ENCODE peak calls at places on chromosomes 7 and 10, in four cellular contexts. H, J, F and W are unnamed samples.

GRCh38 chr10:77553966-77554365 is 83.6 kb downstream of the KCNMA1 start:
- DNase-seq in H (no peak), J (no peak), F (no peak), W (no peak)

GRCh38 chr7:75056476-75056875 is 17.1 kb downstream of the RCC1L start:
- DNase-seq in H (peak; percentile 82), J (peak; percentile 45), F (no peak), W (no peak)

GRCh38 chr7:12601302-12601869 is 30.9 kb downstream of the SCIN start:
- DNase-seq in H (no peak), J (no peak), F (no peak), W (no peak)

GRCh38 chr7:38374507-38374906 is 101.1 kb upstream of the TARP start:
- DNase-seq in H (no peak), J (no peak), F (no peak), W (no peak)

GRCh38 chr7:923108-924041 is 31.1 kb downstream of the ADAP1 start:
- DNase-seq in H (no peak), J (peak; percentile 86), F (peak; percentile 76), W (peak; percentile 47)

GRCh38 chr7:142806021-142806353 is 35.2 kb downstream of the PRSS2 start:
- DNase-seq in H (no peak), J (no peak), F (no peak), W (no peak)

GRCh38 chr7:66815976-66816375 is 75.4 kb downstream of the RABGEF1 start:
- DNase-seq in H (no peak), J (no peak), F (peak; percentile 57), W (no peak)

GRCh38 chr7:98735801-98736200 is 118.7 kb downstream of the NPTX2 start:
- DNase-seq in H (no peak), J (no peak), F (peak; percentile 57), W (no peak)

GRCh38 chr7:132817844-132818427 is 241.7 kb upstream of the PLXNA4 start:
- DNase-seq in H (no peak), J (no peak), F (no peak), W (no peak)

GRCh38 chr7:44184221-44184873 is 4.9 kb downstream of the GCK start:
- DNase-seq in H (no peak), J (no peak), F (peak; percentile 42), W (no peak)

GRCh38 chr10:61682323-61682722 is 19.6 kb downstream of the CABCOCO1 start:
- DNase-seq in H (no peak), J (no peak), F (no peak), W (no peak)

GRCh38 chr10:14707441-14707840 is 67.3 kb downstream of the FAM107B start:
- DNase-seq in H (no peak), J (no peak), F (no peak), W (no peak)

GRCh38 chr7:154720016-154720415 is 282.9 kb downstream of the PAXIP1 start:
- DNase-seq in H (no peak), J (no peak), F (no peak), W (no peak)

GRCh38 chr7:24669971-24670591 is 87.2 kb downstream of the GSDME start:
- DNase-seq in H (no peak), J (no peak), F (no peak), W (no peak)

GRCh38 chr10:35124540-35124939 is 2.1 kb upstream of the CREM start:
- DNase-seq in H (no peak), J (no peak), F (no peak), W (no peak)

GRCh38 chr10:91088300-91089140 is 131.9 kb upstream of the PCGF5 start:
- DNase-seq in H (no peak), J (no peak), F (no peak), W (no peak)

GRCh38 chr10:3563298-3563697 is 221.7 kb downstream of the KLF6 start:
- DNase-seq in H (no peak), J (no peak), F (no peak), W (no peak)

GRCh38 chr7:158018971-158019645 is 568.5 kb downstream of the PTPRN2 start:
- DNase-seq in H (no peak), J (no peak), F (peak; percentile 25), W (no peak)

GRCh38 chr7:23476286-23477169 is 6.2 kb upstream of the IGF2BP3 start:
- DNase-seq in H (no peak), J (no peak), F (no peak), W (no peak)
- H3K4me3 ChIP-seq in H (no peak overlapping the region), J (no peak overlapping the region), F (no peak overlapping the region), W (no peak overlapping the region)

DNA sequence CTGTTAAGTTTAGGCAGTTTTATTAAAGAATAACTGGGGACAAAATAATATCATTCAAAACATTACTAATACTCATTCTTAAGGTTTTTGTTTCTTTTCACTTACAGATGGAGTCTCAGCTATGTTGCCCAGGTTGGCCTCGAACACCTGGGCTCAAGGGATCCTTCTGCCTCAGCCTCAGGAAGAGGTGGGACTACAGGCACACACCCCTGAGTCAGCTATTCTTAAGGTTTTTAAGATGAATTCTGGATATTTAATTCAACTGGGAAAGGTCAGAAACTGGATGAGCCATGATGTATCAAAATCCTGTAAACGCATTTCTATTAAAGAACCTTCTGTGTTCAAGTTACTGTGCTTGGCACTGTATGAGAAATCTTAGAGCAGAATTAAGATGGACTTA is 3.5 kb downstream of the OAT start:
- DNase-seq in H (no peak), J (no peak), F (no peak), W (no peak)
- H3K4me1 ChIP-seq in H (no peaks in the 10 kb centered on the region), J (no peaks in the 10 kb centered on the region), F (peaks cover 26% of the 10 kb centered on the region), W (peaks cover 13% of the 10 kb centered on the region)

GRCh38 chr7:83211685-83212084 is 49.0 kb upstream of the PCLO start:
- DNase-seq in H (no peak), J (no peak), F (no peak), W (no peak)
- H3K4me3 ChIP-seq in H (no peak overlapping the region), J (no peak overlapping the region), F (no peak overlapping the region), W (no peak overlapping the region)

GRCh38 chr10:123135415-123136141 is at the start of gene HMX3:
- DNase-seq in H (no peak), J (peak; percentile 52), F (no peak), W (no peak)
- H3K4me1 ChIP-seq in H (peaks cover 29% of the 10 kb centered on the region), J (peaks cover 6% of the 10 kb centered on the region), F (peaks cover 53% of the 10 kb centered on the region), W (peaks cover 32% of the 10 kb centered on the region)

DNA sequence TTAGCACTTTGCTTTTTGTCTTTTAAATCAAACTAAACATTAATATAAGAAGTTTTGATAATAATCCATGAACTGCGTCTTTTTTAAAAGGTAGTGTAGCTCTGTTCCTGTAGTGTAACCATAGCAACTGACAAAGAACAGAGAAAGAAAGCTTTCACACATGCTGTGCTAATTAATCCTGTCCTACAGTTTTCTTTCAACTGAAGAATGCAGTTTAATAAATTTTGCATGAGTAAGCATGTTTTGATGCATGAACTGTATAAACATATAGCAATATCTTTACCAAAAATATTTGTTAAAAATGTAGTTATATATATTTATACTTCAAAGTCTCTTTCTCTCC is 311.6 kb upstream of the FZD1 start:
- DNase-seq in H (no peak), J (no peak), F (no peak), W (no peak)
- H3K4me3 ChIP-seq in H (no peak overlapping the region), J (no peak overlapping the region), F (no peak overlapping the region), W (no peak overlapping the region)

GRCh38 chr7:106100863-106101262 is 11.2 kb downstream of the SYPL1 start:
- DNase-seq in H (no peak), J (no peak), F (no peak), W (no peak)

GRCh38 chr7:106099539-106099938 is 12.6 kb downstream of the SYPL1 start:
- DNase-seq in H (no peak), J (no peak), F (no peak), W (no peak)

GRCh38 chr7:106102387-106102966 is 9.6 kb downstream of the SYPL1 start:
- DNase-seq in H (no peak), J (no peak), F (no peak), W (no peak)

GRCh38 chr7:106098889-106099288 is 13.2 kb downstream of the SYPL1 start:
- DNase-seq in H (no peak), J (no peak), F (no peak), W (no peak)

DNA sequence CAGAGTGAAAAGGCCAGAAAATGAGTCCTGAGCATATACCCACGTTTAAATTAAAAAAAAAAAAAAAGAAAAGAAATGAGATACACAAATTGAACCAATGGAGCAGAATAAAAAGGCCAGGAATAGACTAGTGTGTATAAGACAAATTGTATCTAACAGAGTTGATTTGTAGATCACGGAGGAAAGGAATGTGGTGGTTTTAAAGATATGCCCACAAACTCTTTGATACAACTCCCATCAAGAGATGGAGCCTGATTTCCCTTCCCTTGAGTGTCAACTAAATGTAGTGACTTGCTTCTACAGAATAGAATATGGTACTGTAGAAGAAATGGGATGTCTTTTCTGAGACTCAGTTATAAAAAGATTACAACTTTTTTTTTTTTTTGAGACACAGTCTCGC is 10.4 kb downstream of the SYPL1 start:
- DNase-seq in H (no peak), J (no peak), F (no peak), W (no peak)
- H3K4me1 ChIP-seq in H (no peaks in the 10 kb centered on the region), J (peaks cover 5% of the 10 kb centered on the region), F (peaks cover 17% of the 10 kb centered on the region), W (peaks cover 7% of the 10 kb centered on the region)

DNA sequence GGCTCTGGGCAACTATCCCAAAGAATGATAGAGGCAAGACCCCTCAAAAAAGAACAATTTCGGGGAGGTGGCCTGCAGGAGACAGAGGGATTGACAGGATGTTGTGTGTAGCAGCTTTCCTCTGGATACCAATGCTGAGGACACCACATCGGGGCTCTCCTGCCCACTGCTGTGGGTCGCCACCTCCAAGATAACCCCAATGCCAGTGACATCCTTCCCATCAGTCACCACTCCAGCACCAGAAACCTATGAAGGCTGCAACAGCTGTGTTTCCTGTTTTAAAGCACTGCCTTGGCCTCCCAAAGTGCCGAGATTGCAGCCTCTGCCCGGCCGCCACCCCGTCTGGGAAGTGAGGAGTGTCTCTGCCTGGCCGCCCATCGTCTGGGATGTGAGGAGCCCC is 17.6 kb downstream of the ARHGAP19 start:
- DNase-seq in H (no peak), J (no peak), F (no peak), W (no peak)
- H3K4me3 ChIP-seq in H (no peak overlapping the region), J (no peak overlapping the region), F (no peak overlapping the region), W (no peak overlapping the region)